ENCODE peak calls at places on chromosomes 3 and 15, in five cellular contexts. Z, Q, E, O and K are unnamed samples.
A peak's percentile ranks its signal among the peaks of the same experiment; 100 is the strongest.

GRCh38 chr15:39736646-39737550 is 45.7 kb downstream of the FSIP1 start:
- DNase-seq in Z (no peak), Q (no peak), E (no peak), O (no peak), K (no peak)

GRCh38 chr15:34049096-34049495 is 10.1 kb upstream of the AVEN start:
- DNase-seq in Z (no peak), Q (no peak), E (no peak), O (no peak), K (no peak)

GRCh38 chr3:197356275-197356674 is 57.9 kb upstream of the DLG1 start:
- DNase-seq in Z (no peak), Q (no peak), E (no peak), O (no peak), K (no peak)

GRCh38 chr15:26564354-26564753 is 208.5 kb downstream of the GABRB3 start:
- DNase-seq in Z (no peak), Q (no peak), E (no peak), O (no peak), K (no peak)

GRCh38 chr3:133983576-133984560 is 45.9 kb downstream of the SLCO2A1 start:
- DNase-seq in Z (no peak), Q (no peak), E (no peak), O (peak; percentile 10), K (no peak)

GRCh38 chr15:82566690-82567089 is 26.4 kb upstream of the RPS17 start:
- DNase-seq in Z (no peak), Q (no peak), E (no peak), O (no peak), K (no peak)

GRCh38 chr3:106130384-106131084 is 261.7 kb upstream of the CBLB start:
- DNase-seq in Z (no peak), Q (no peak), E (no peak), O (no peak), K (no peak)

GRCh38 chr3:193816656-193817311 is 223.8 kb downstream of the OPA1 start:
- DNase-seq in Z (no peak), Q (no peak), E (no peak), O (peak; percentile 92), K (no peak)

GRCh38 chr3:13515036-13515435 is 33.9 kb upstream of the FBLN2 start:
- DNase-seq in Z (no peak), Q (no peak), E (no peak), O (no peak), K (no peak)

GRCh38 chr15:58227706-58228543 is 89.7 kb downstream of the AQP9 start:
- DNase-seq in Z (peak; percentile 33), Q (no peak), E (peak; percentile 39), O (peak; percentile 64), K (peak; percentile 78)

GRCh38 chr15:61634837-61635236 is 405.7 kb upstream of the RORA start:
- DNase-seq in Z (no peak), Q (no peak), E (no peak), O (no peak), K (no peak)

GRCh38 chr3:11629716-11630115 is 14.0 kb downstream of the VGLL4 start:
- DNase-seq in Z (no peak), Q (no peak), E (no peak), O (no peak), K (no peak)

GRCh38 chr15:59372352-59373211 is at the start of gene MYO1E:
- DNase-seq in Z (peak; percentile 18), Q (peak; percentile 65), E (peak; percentile 50), O (peak; percentile 95), K (peak; percentile 94)

GRCh38 chr15:95616306-95616705 is 714.2 kb upstream of the NR2F2 start:
- DNase-seq in Z (no peak), Q (no peak), E (no peak), O (no peak), K (no peak)

GRCh38 chr3:37863552-37863865 is 1.8 kb downstream of the CTDSPL start:
- DNase-seq in Z (no peak), Q (no peak), E (no peak), O (no peak), K (no peak)

GRCh38 chr15:25640381-25640780 is 201.6 kb upstream of the UBE3A start:
- DNase-seq in Z (no peak), Q (no peak), E (no peak), O (no peak), K (no peak)

GRCh38 chr3:188673509-188674239 is 498.1 kb upstream of the TPRG1 start:
- DNase-seq in Z (no peak), Q (no peak), E (no peak), O (no peak), K (no peak)

GRCh38 chr3:56157693-56158092 is 310.6 kb downstream of the ERC2 start:
- DNase-seq in Z (peak; percentile 53), Q (no peak), E (no peak), O (no peak), K (no peak)